ENCODE peak calls at places on chromosomes 3 and 15, in nine cellular contexts. F is MM.1S, J is SK-N-SH, G is GM23338, W is HCT116, A is PC-3, O is neural progenitor cell, H is GM23248, T is OCI-LY7. R is an unnamed sample. For H3K36me3, the result is how much of the 10 kb centered on the place peaks cover.

GRCh38 chr3:189139631-189140030 is 32.1 kb upstream of the TPRG1 start:
- DNase-seq in F (no peak), J (no peak), G (no peak), W (no peak), A (no peak), O (no peak), H (no peak), T (no peak), R (no peak)

GRCh38 chr3:71317749-71318458 is 265.6 kb downstream of the FOXP1 start:
- DNase-seq in F (no peak), J (no peak), G (no peak), W (no peak), A (no peak), O (no peak), H (peak), T (peak), R (no peak)

GRCh38 chr3:37590328-37591079 is 271.2 kb upstream of the CTDSPL start:
- DNase-seq in F (no peak), J (no peak), G (no peak), W (no peak), A (no peak), O (no peak), H (peak), T (no peak), R (no peak)

GRCh38 chr15:99474981-99475753 is 90.6 kb upstream of the MEF2A start:
- DNase-seq in F (no peak), J (no peak), G (no peak), W (no peak), A (no peak), O (no peak), H (no peak), T (no peak), R (no peak)

GRCh38 chr3:72973031-72973723 is 23.4 kb upstream of the PPP4R2 start:
- DNase-seq in F (no peak), J (no peak), G (peak), W (no peak), A (no peak), O (no peak), H (no peak), T (no peak), R (peak)

GRCh38 chr3:124972457-124972856 is 37.9 kb upstream of the MUC13 start:
- DNase-seq in F (no peak), J (no peak), G (no peak), W (no peak), A (no peak), O (no peak), H (no peak), T (no peak), R (peak)

GRCh38 chr3:5011555-5012256 is 32.5 kb downstream of the BHLHE40 start:
- DNase-seq in F (no peak), J (no peak), G (no peak), W (no peak), A (no peak), O (no peak), H (no peak), T (peak), R (no peak)

GRCh38 chr15:29736745-29737023 is 85.6 kb downstream of the TJP1 start:
- DNase-seq in F (no peak), J (no peak), G (no peak), W (peak), A (peak), O (no peak), H (peak), T (no peak), R (peak)

GRCh38 chr3:136353461-136353860 is 103.3 kb downstream of the PCCB start:
- DNase-seq in F (no peak), J (no peak), G (peak), W (no peak), A (no peak), O (no peak), H (no peak), T (no peak), R (no peak)

GRCh38 chr3:141646760-141647561 is 91.1 kb upstream of the RNF7 start:
- DNase-seq in F (no peak), J (peak), G (peak), W (peak), A (peak), O (peak), H (peak), T (peak), R (peak)

GRCh38 chr3:138912237-138912636 is 34.7 kb downstream of the FOXL2 start:
- DNase-seq in F (no peak), J (no peak), G (no peak), W (no peak), A (no peak), O (no peak), H (no peak), T (no peak), R (no peak)

GRCh38 chr3:138911621-138912020 is 35.3 kb downstream of the FOXL2 start:
- DNase-seq in F (no peak), J (no peak), G (no peak), W (no peak), A (peak), O (no peak), H (no peak), T (no peak), R (no peak)

GRCh38 chr3:138915503-138916498 is 31.1 kb downstream of the FOXL2 start:
- DNase-seq in F (peak), J (peak), G (peak), W (peak), A (peak), O (peak), H (peak), T (peak), R (peak)

GRCh38 chr3:138916824-138917223 is 30.1 kb downstream of the FOXL2 start:
- DNase-seq in F (no peak), J (no peak), G (no peak), W (no peak), A (peak), O (no peak), H (no peak), T (no peak), R (no peak)

DNA sequence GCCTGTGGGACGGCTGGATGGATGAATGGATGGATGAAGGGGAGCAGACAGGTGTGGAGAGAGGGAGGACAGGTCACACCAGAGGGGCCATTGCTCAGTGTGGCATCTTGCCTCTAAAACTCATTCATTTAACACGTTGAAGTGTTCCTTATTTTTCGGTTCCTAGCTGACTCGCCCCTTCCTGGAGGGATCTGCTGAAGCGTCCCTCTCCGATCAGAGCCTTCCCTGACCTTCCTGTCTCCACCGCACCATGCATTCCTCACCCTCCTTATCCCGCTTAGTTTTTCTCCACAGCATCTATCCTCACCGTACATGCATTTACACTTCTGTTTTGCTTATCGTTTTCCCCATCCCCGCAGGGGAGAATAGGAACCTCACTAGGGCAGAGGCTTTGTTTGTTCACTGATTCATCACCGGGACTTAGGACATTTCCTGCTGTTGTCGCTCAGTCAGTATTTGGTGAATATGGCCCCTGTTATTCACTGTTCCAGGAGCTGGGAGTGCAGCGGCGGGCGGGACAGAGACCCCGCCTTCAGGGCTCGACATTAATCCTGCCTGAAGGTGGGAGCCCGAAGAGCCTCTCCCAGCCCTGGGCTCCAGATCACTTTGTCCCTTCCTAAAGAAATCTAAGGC is 32.0 kb downstream of the FOXL2 start:
- DNase-seq in F (no peak), J (no peak), G (peak), W (no peak), A (peak), O (no peak), H (no peak), T (no peak), R (peak)
- H3K4me3 ChIP-seq in F (peak), J (peak), G (peak), W (peak), A (peak), O (peak), H (peak), T (peak), R (peak)

GRCh38 chr3:31709005-31709404 is 176.3 kb downstream of the STT3B start:
- DNase-seq in F (no peak), J (no peak), G (no peak), W (no peak), A (no peak), O (no peak), H (no peak), T (no peak), R (no peak)

GRCh38 chr3:31701286-31701685 is 168.6 kb downstream of the STT3B start:
- DNase-seq in F (no peak), J (no peak), G (no peak), W (no peak), A (no peak), O (no peak), H (no peak), T (no peak), R (no peak)

GRCh38 chr3:31705726-31706125 is 173.0 kb downstream of the STT3B start:
- DNase-seq in F (no peak), J (no peak), G (no peak), W (no peak), A (no peak), O (no peak), H (no peak), T (no peak), R (no peak)

GRCh38 chr3:31704156-31704555 is 171.4 kb downstream of the STT3B start:
- DNase-seq in F (no peak), J (no peak), G (no peak), W (no peak), A (no peak), O (no peak), H (no peak), T (no peak), R (no peak)

DNA sequence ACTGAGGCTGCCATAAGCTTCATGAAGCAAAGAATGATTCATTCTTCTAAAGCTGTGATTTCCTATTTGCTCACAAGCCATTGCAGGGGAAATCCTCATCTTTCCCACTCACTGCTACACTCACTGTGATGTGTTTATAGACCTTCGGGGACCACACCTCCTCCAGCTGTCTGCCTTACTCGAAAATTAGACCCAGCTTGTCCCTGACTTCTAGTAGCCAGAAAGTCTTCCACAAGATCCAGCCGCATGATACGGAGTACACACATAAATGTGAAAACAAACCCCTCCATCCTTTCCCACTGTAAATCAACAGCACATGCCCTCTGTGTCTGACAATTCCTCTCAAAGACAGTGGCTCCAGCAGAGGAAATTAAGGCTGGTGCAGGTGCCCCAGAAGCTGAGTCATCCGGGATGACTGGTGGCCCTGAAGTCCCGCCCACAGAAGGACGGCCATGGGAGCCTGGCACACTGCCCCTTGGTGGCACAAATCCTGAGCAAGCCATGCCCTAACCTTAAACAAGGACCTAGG is 172.0 kb downstream of the STT3B start:
- DNase-seq in F (no peak), J (peak), G (no peak), W (peak), A (peak), O (no peak), H (peak), T (no peak), R (peak)
- TF ChIP-seq EZH2phosphoT487 in F (no peak), J (no peak), G (no peak), W (no peak), A (no peak), O (no peak), H (no peak), T (no peak), R (no peak)

GRCh38 chr15:59111267-59111666 is 6.3 kb downstream of the CCNB2 start:
- DNase-seq in F (no peak), J (no peak), G (no peak), W (no peak), A (no peak), O (no peak), H (no peak), T (no peak), R (no peak)
- H3K36me3 ChIP-seq in F (under half), J (under half), G (half or more), W (half or more), A (half or more), O (under half), H (under half), T (half or more), R (under half)

GRCh38 chr3:179942560-179943075 is 94.1 kb downstream of the PEX5L start:
- DNase-seq in F (no peak), J (no peak), G (no peak), W (no peak), A (no peak), O (no peak), H (no peak), T (no peak), R (no peak)
- H3K4me3 ChIP-seq in F (no peak), J (peak), G (peak), W (no peak), A (peak), O (no peak), H (peak), T (no peak), R (no peak)

GRCh38 chr3:133746722-133747086 is 511 bp downstream of the TF start:
- DNase-seq in F (no peak), J (peak), G (no peak), W (no peak), A (no peak), O (no peak), H (no peak), T (no peak), R (no peak)

GRCh38 chr3:133745108-133745507 is 1.1 kb upstream of the TF start:
- DNase-seq in F (no peak), J (no peak), G (no peak), W (no peak), A (no peak), O (no peak), H (no peak), T (no peak), R (no peak)

GRCh38 chr3:133747373-133747772 is 1.2 kb downstream of the TF start:
- DNase-seq in F (no peak), J (no peak), G (no peak), W (no peak), A (no peak), O (no peak), H (no peak), T (no peak), R (no peak)

GRCh38 chr3:133744241-133744640 is 2.0 kb upstream of the TF start:
- DNase-seq in F (no peak), J (no peak), G (no peak), W (no peak), A (no peak), O (no peak), H (no peak), T (no peak), R (no peak)

GRCh38 chr3:133745981-133746721 is at the start of gene TF:
- DNase-seq in F (no peak), J (peak), G (peak), W (no peak), A (no peak), O (no peak), H (peak), T (no peak), R (no peak)
- TF ChIP-seq EZH2phosphoT487 in F (no peak), J (no peak), G (no peak), W (no peak), A (no peak), O (no peak), H (no peak), T (no peak), R (no peak)

GRCh38 chr3:154310840-154311239 is 13.4 kb downstream of the DHX36 start:
- DNase-seq in F (no peak), J (no peak), G (no peak), W (no peak), A (no peak), O (no peak), H (peak), T (no peak), R (no peak)

GRCh38 chr3:154301556-154301955 is 22.7 kb downstream of the DHX36 start:
- DNase-seq in F (no peak), J (peak), G (no peak), W (no peak), A (no peak), O (no peak), H (no peak), T (no peak), R (no peak)

GRCh38 chr3:154304936-154305335 is 19.4 kb downstream of the DHX36 start:
- DNase-seq in F (no peak), J (no peak), G (no peak), W (no peak), A (no peak), O (no peak), H (no peak), T (no peak), R (no peak)

GRCh38 chr3:154304116-154304786 is 20.0 kb downstream of the DHX36 start:
- DNase-seq in F (peak), J (no peak), G (no peak), W (no peak), A (no peak), O (no peak), H (peak), T (no peak), R (no peak)

GRCh38 chr3:154307363-154307762 is 16.9 kb downstream of the DHX36 start:
- DNase-seq in F (no peak), J (no peak), G (no peak), W (no peak), A (no peak), O (no peak), H (no peak), T (no peak), R (no peak)
- H3K36me3 ChIP-seq in F (under half), J (half or more), G (half or more), W (under half), A (half or more), O (half or more), H (half or more), T (half or more), R (under half)

GRCh38 chr3:160403028-160403545 is 3.6 kb downstream of the SMC4 start:
- DNase-seq in F (peak), J (no peak), G (no peak), W (no peak), A (peak), O (no peak), H (peak), T (no peak), R (no peak)

GRCh38 chr3:160400631-160401150 is 1.2 kb downstream of the SMC4 start:
- DNase-seq in F (peak), J (peak), G (peak), W (no peak), A (peak), O (peak), H (peak), T (peak), R (peak)

GRCh38 chr3:160401301-160402095 is 2.0 kb downstream of the SMC4 start:
- DNase-seq in F (peak), J (no peak), G (no peak), W (no peak), A (peak), O (peak), H (peak), T (peak), R (peak)

GRCh38 chr3:160402249-160403027 is 3.0 kb downstream of the SMC4 start:
- DNase-seq in F (peak), J (no peak), G (no peak), W (no peak), A (no peak), O (no peak), H (peak), T (no peak), R (no peak)

DNA sequence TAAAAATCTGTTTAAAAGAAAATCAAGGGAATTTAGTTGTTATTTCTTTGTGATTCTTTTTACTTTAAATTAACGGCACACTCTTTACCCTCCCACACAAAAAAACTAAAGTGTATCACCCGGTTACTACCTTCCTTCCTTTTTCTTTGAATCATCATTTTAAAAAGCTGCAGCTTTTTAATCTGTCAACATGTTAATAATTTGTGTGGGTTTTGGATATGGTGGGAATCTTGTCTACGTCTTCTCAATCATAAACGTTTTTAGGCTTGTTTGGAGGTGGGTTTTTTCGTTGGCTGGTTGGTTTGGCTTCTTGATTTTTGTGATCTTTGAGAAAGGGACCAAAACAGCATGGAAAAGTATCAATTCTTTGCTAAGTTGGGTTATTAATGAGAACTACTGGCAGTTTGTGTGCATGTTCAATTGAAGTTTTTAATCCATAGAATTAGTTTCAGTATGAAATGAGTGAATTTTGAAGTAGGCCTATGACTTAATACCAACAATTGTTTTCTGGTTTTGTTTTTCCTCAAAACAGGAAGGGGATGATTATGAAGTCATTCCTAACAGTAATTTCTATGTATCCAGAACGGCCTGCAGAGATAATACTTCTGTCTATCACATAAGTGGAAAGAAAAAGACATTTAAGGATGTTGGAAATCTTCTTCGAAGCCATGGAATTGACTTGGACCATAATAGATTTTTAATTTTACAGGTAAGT is 4.5 kb downstream of the SMC4 start:
- DNase-seq in F (peak), J (no peak), G (no peak), W (no peak), A (no peak), O (no peak), H (peak), T (no peak), R (no peak)
- H3K4me3 ChIP-seq in F (peak), J (peak), G (no peak), W (no peak), A (peak), O (peak), H (peak), T (peak), R (no peak)

GRCh38 chr3:76954412-76954811 is 85.5 kb upstream of the ROBO2 start:
- DNase-seq in F (no peak), J (no peak), G (no peak), W (no peak), A (no peak), O (no peak), H (no peak), T (no peak), R (no peak)
- TF ChIP-seq EZH2phosphoT487 in F (no peak), J (no peak), G (no peak), W (no peak), A (no peak), O (no peak), H (no peak), T (no peak), R (no peak)

GRCh38 chr3:45966969-45967640 is 23.8 kb downstream of the CXCR6 start:
- DNase-seq in F (no peak), J (no peak), G (no peak), W (no peak), A (no peak), O (no peak), H (no peak), T (no peak), R (no peak)
- H3K36me3 ChIP-seq in F (under half), J (half or more), G (under half), W (under half), A (under half), O (under half), H (under half), T (half or more), R (under half)

DNA sequence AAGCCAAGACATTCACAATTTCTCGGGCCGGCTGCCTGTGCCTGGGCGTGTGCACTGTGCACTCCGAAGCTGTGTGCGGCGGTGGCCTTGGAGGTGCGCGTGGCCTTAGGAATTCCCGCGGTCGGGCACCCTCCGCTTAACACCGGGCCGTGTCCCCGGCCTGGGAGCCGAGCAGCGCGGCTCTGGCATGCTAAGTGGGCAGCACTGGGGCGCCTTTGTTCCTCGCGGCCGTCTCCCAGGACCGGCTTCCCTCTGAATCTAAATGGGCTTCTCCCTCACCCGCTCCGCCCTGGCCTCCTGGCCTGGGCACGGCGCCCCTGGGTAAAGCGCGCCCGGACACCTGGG is 498 bp upstream of the ARNT2 start:
- DNase-seq in F (no peak), J (no peak), G (peak), W (no peak), A (no peak), O (peak), H (no peak), T (no peak), R (peak)
- H3K4me3 ChIP-seq in F (peak), J (peak), G (peak), W (peak), A (no peak), O (peak), H (peak), T (no peak), R (peak)